ENCODE peak calls at places on chromosomes 13 and 19, in eight cellular contexts. G is stimulated activated CD8-positive, alpha-beta memory T cell treated with anti-CD3 and anti-CD28 coated beads, Interleukin-7, amount 100 ng/mL, for 1 hour; E is heart right ventricle; S is GM06990; W is stimulated activated CD4-positive, alpha-beta T cell treated with anti-CD3 and anti-CD28 coated beads, TNF-alpha, amount 100 ng/mL, for 1 hour; R is NCI-H345; O is naive thymus-derived CD8-positive, alpha-beta T cell; T is cardiac fibroblast. C is an unnamed sample.

GRCh38 chr19:41298327-41298964 is 11.5 kb upstream of the CCDC97 start:
- DNase-seq in R (no peak), W (no peak), S (no peak), E (peak), G (peak), O (peak), T (peak), C (peak)

GRCh38 chr19:50779504-50780457 is 9.5 kb downstream of the GPR32 start:
- DNase-seq in S (no peak), W (no peak), R (no peak), T (no peak), E (no peak), G (no peak), O (no peak), C (no peak)

GRCh38 chr13:95267662-95268369 is 33.4 kb downstream of the ABCC4 start:
- DNase-seq in G (no peak), T (peak), E (no peak), W (no peak), O (no peak), S (no peak), R (peak), C (no peak)

GRCh38 chr19:48393559-48394330 is at the start of gene GRIN2D:
- DNase-seq in G (no peak), W (no peak), R (peak), E (no peak), S (no peak), O (no peak), T (peak), C (peak)

GRCh38 chr19:46009530-46010510 is 13.0 kb downstream of the PGLYRP1 start:
- DNase-seq in E (peak), W (peak), R (peak), G (peak), O (peak), T (peak), S (peak), C (peak)

GRCh38 chr19:38031423-38031770 is 124.4 kb downstream of the SIPA1L3 start:
- DNase-seq in S (no peak), R (no peak), E (no peak), W (no peak), T (peak), G (no peak), O (no peak), C (no peak)

GRCh38 chr13:114115191-114115671 is 17.2 kb downstream of the RASA3 start:
- DNase-seq in E (peak), G (no peak), O (no peak), R (no peak), S (no peak), T (peak), W (no peak), C (no peak)

GRCh38 chr19:47495478-47496372 is 11.7 kb upstream of the KPTN start:
- DNase-seq in T (no peak), W (no peak), E (no peak), O (no peak), R (no peak), S (no peak), G (no peak), C (no peak)

GRCh38 chr13:99967884-99968520 is 3.6 kb downstream of the ZIC5 start:
- DNase-seq in W (no peak), T (no peak), S (no peak), E (no peak), R (no peak), G (no peak), O (no peak), C (no peak)

GRCh38 chr13:98543380-98544104 is 33.4 kb downstream of the STK24 start:
- DNase-seq in S (no peak), W (no peak), O (no peak), E (no peak), G (no peak), T (no peak), R (no peak), C (no peak)